ENCODE peak calls at places on chromosomes 7 and 10, in four cellular contexts. Q is BJ, P is transverse colon, U is gastrocnemius medialis. C is an unnamed sample.
A peak's percentile ranks its signal among the peaks of the same experiment; 100 is the strongest.

GRCh38 chr10:86586516-86586915 is 64.9 kb upstream of the WAPL start:
- DNase-seq in U (no peak), Q (no peak), P (no peak), C (no peak)

GRCh38 chr7:95883208-95883607 is 110.9 kb downstream of the DYNC1I1 start:
- DNase-seq in Q (no peak), P (no peak), U (no peak), C (no peak)

GRCh38 chr7:97971990-97972943 is 17.7 kb downstream of the OCM2 start:
- DNase-seq in P (peak; percentile 87), Q (peak; percentile 8), U (peak; percentile 46), C (peak; percentile 16)

GRCh38 chr10:23293145-23293724 is 51.4 kb downstream of the C10orf67 start:
- DNase-seq in Q (no peak), U (no peak), P (no peak), C (no peak)

GRCh38 chr10:6382081-6382480 is 179.3 kb downstream of the PFKFB3 start:
- DNase-seq in U (no peak), P (peak; percentile 15), Q (peak; percentile 26), C (peak; percentile 46)

GRCh38 chr7:149819961-149820340 is 18.2 kb upstream of the ZNF862 start:
- DNase-seq in U (no peak), P (no peak), Q (no peak), C (no peak)

GRCh38 chr7:119733480-119733879 is 539.5 kb upstream of the KCND2 start:
- DNase-seq in Q (no peak), U (no peak), P (no peak), C (no peak)

GRCh38 chr10:94235470-94235869 is 127.3 kb downstream of the NOC3L start:
- DNase-seq in P (no peak), Q (no peak), U (no peak), C (no peak)

GRCh38 chr7:84236398-84236797 is 41.8 kb upstream of the SEMA3A start:
- DNase-seq in Q (no peak), P (no peak), U (no peak), C (no peak)

GRCh38 chr10:119375574-119376265 is 166.8 kb downstream of the RGS10 start:
- DNase-seq in U (peak; percentile 32), Q (no peak), P (no peak), C (no peak)

GRCh38 chr7:4525884-4526283 is 156.2 kb upstream of the FOXK1 start:
- DNase-seq in U (no peak), P (no peak), Q (no peak), C (no peak)

GRCh38 chr7:88200793-88201192 is 19.0 kb downstream of the SRI start:
- DNase-seq in Q (no peak), U (no peak), P (no peak), C (no peak)

GRCh38 chr10:103967433-103968142 is 648 bp downstream of the SLK start:
- DNase-seq in U (no peak), P (peak; percentile 32), Q (no peak), C (no peak)

GRCh38 chr7:50156163-50156562 is 63.1 kb upstream of the ZPBP start:
- DNase-seq in U (no peak), Q (no peak), P (no peak), C (no peak)

GRCh38 chr10:33496096-33496495 is 161.6 kb upstream of the NRP1 start:
- DNase-seq in P (no peak), U (no peak), Q (no peak), C (no peak)

GRCh38 chr10:24824536-24824935 is 100.8 kb upstream of the ARHGAP21 start:
- DNase-seq in Q (no peak), U (no peak), P (no peak), C (no peak)

GRCh38 chr7:47420117-47420780 is 161.7 kb downstream of the TNS3 start:
- DNase-seq in U (no peak), Q (no peak), P (no peak), C (no peak)

GRCh38 chr7:151131622-151132293 is 35.7 kb downstream of the GBX1 start:
- DNase-seq in P (no peak), Q (no peak), U (no peak), C (peak; percentile 31)

GRCh38 chr7:70042533-70042932 is 444.3 kb downstream of the AUTS2 start:
- DNase-seq in Q (no peak), U (no peak), P (no peak), C (peak; percentile 84)

GRCh38 chr7:120989571-120990220 is 1.2 kb downstream of the CPED1 start:
- DNase-seq in U (no peak), P (no peak), Q (no peak), C (no peak)

GRCh38 chr10:8275911-8276310 is 221.4 kb downstream of the GATA3 start:
- DNase-seq in Q (no peak), P (no peak), U (no peak), C (no peak)

GRCh38 chr7:68306692-68307107 is 1291.6 kb upstream of the AUTS2 start:
- DNase-seq in Q (no peak), U (no peak), P (no peak), C (no peak)

GRCh38 chr10:60359066-60359465 is 30.6 kb downstream of the ANK3 start:
- DNase-seq in U (no peak), P (no peak), Q (no peak), C (no peak)

GRCh38 chr10:27819781-27820531 is 74.3 kb upstream of the MKX start:
- DNase-seq in P (no peak), Q (peak; percentile 49), U (no peak), C (no peak)

GRCh38 chr10:110642980-110643655 is 1.0 kb upstream of the RBM20 start:
- DNase-seq in P (no peak), Q (no peak), U (no peak), C (no peak)
- H3K4me3 ChIP-seq in P (peak overlapping the region; percentile 60), Q (no peak overlapping the region), U (peak overlapping the region; percentile 82), C (peak overlapping the region; percentile 62)

GRCh38 chr10:133309720-133310398 is 1.1 kb downstream of the ZNF511 start:
- DNase-seq in P (peak; percentile 70), U (no peak), Q (no peak), C (no peak)
- H3K4me3 ChIP-seq in P (peak overlapping the region; percentile 84), U (peak overlapping the region; percentile 99), Q (no peak overlapping the region), C (no peak overlapping the region)

DNA sequence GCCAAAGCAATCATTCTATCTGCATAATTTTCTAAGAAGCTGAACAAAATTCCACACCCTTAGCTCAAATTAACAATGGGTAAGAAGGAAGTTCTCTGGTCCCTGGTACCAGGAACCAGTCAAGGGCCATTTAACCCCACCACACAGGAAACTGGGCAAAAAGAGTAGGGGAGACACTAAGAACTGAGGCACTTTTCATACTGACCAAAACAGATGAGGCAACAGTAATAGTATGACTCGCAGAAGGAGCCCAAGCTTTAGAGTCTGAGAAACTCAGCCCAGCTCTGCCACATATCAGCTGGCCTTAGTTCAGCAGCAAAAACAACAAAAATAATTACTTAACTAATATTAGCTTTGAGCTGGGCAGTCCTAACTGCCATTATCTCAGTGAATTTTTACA is 221.3 kb downstream of the FAM107B start:
- DNase-seq in P (no peak), U (no peak), Q (no peak), C (no peak)
- H3K4me3 ChIP-seq in P (no peak overlapping the region), U (no peak overlapping the region), Q (no peak overlapping the region), C (no peak overlapping the region)

GRCh38 chr7:27099839-27100225 is 2.7 kb downstream of the HOXA2 start:
- DNase-seq in U (no peak), Q (no peak), P (no peak), C (no peak)
- H3K4me3 ChIP-seq in U (no peak overlapping the region), Q (no peak overlapping the region), P (peak overlapping the region; percentile 97), C (no peak overlapping the region)

DNA sequence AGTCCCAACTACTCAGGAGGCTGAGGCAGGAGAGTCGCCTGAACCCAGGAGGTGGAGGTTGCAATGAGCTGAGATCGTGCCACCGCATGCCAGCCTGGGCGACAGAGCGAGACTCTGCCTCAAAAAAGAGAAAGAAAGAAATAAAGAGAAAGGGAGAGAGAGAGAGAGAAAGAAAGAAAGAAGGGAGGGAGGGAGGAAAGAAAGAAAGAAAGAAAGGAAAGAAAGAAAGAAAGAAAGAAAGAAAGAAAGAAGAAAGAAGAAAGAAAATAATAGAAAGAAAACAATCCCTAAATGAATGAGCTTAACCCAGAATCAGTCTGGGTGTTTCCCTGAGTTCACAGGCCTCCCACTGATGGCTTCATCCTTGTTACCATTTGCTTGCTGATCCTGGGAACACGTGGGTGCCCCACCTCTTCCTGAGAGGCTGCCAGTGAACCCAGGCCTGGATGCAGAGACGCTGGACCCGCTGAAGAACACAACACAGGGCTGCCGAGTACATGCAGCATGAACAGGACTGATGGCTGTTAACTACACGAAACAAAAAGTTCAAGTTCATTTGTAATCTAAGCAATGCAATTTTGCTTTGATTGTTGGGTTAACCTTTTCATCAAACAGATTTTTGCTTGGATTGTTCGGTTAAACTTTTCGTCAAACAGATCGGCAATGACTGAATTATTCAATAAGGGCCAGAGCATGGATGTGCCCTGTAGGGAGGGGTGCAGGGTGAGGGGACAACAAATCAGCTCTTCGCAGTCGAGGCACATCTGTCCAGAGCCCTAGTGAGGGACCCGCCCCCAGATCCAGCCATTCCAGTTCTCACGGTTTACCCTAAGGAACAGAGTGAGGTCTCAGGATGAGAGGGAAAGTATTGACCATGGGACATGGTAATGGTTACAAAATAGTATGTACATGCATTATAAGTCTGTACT is 11.5 kb downstream of the NPFFR1 start:
- DNase-seq in U (no peak), Q (no peak), P (no peak), C (no peak)
- H3K4me3 ChIP-seq in U (no peak overlapping the region), Q (no peak overlapping the region), P (no peak overlapping the region), C (no peak overlapping the region)

GRCh38 chr7:37320840-37321468 is 127.7 kb downstream of the ELMO1 start:
- DNase-seq in P (no peak), Q (no peak), U (no peak), C (no peak)
- H3K4me3 ChIP-seq in P (no peak overlapping the region), Q (no peak overlapping the region), U (no peak overlapping the region), C (no peak overlapping the region)

GRCh38 chr7:27141138-27141537 is 2.3 kb downstream of the HOXA5 start:
- DNase-seq in U (no peak), P (no peak), Q (no peak), C (no peak)

GRCh38 chr7:27143022-27143949 is at the start of gene HOXA5:
- DNase-seq in P (peak; percentile 84), U (peak; percentile 76), Q (no peak), C (no peak)

GRCh38 chr7:27142562-27143021 is 889 bp downstream of the HOXA5 start:
- DNase-seq in U (no peak), Q (no peak), P (no peak), C (no peak)

GRCh38 chr7:27140108-27140842 is 3.2 kb downstream of the HOXA5 start:
- DNase-seq in P (peak; percentile 68), U (no peak), Q (no peak), C (no peak)

GRCh38 chr7:27141591-27142561 is 1.6 kb downstream of the HOXA5 start:
- DNase-seq in U (no peak), P (peak; percentile 37), Q (no peak), C (no peak)
- H3K4me3 ChIP-seq in U (peak overlapping the region; percentile 62), P (peak overlapping the region; percentile 77), Q (peak overlapping the region; percentile 50), C (peak overlapping the region; percentile 32)

C was measured in skeletal muscle cell.